ENCODE peak calls at places on chromosomes 5 and 9, in eight cellular contexts. E, X, K, L, S, Y, O and M are unnamed samples.
A peak's percentile ranks its signal among the peaks of the same experiment; 100 is the strongest.

GRCh38 chr5:72786676-72787075 is 29.8 kb upstream of the TNPO1 start:
- DNase-seq in X (no peak), K (no peak), L (no peak), E (peak; percentile 81), S (no peak), O (no peak), Y (no peak), M (no peak)

GRCh38 chr9:130310456-130310855 is 44.9 kb downstream of the HMCN2 start:
- DNase-seq in L (no peak), S (no peak), O (no peak), E (no peak), Y (no peak), K (no peak), X (no peak), M (no peak)

GRCh38 chr5:67989457-67989856 is 226.1 kb upstream of the PIK3R1 start:
- DNase-seq in S (peak; percentile 78), E (peak; percentile 70), X (no peak), K (no peak), Y (no peak), L (no peak), O (no peak), M (no peak)

GRCh38 chr5:59525957-59526356 is 367.6 kb downstream of the PDE4D start:
- DNase-seq in O (no peak), X (no peak), S (peak; percentile 91), E (peak; percentile 67), K (no peak), Y (no peak), L (no peak), M (no peak)

GRCh38 chr5:119678351-119679028 is 49.1 kb downstream of the FAM170A start:
- DNase-seq in E (no peak), O (no peak), X (no peak), L (no peak), S (no peak), Y (no peak), K (no peak), M (no peak)

GRCh38 chr9:94927048-94927761 is 200.7 kb downstream of the AOPEP start:
- DNase-seq in Y (no peak), L (no peak), K (no peak), S (no peak), X (no peak), E (no peak), O (peak; percentile 5), M (no peak)

GRCh38 chr5:149356391-149356790 is 1.5 kb upstream of the PCYOX1L start:
- DNase-seq in K (no peak), Y (no peak), S (peak; percentile 27), O (no peak), L (no peak), X (no peak), E (no peak), M (no peak)

GRCh38 chr5:120778491-120779293 is 314.6 kb downstream of the PRR16 start:
- DNase-seq in E (peak; percentile 83), O (no peak), Y (no peak), L (no peak), K (no peak), S (peak; percentile 77), X (peak; percentile 19), M (no peak)

GRCh38 chr5:534006-534742 is 9.9 kb upstream of the SLC9A3 start:
- DNase-seq in Y (no peak), L (no peak), S (no peak), E (no peak), X (no peak), O (no peak), K (no peak), M (no peak)

GRCh38 chr5:128631771-128632170 is 93.7 kb upstream of the FBN2 start:
- DNase-seq in L (no peak), Y (no peak), O (no peak), S (no peak), X (no peak), E (no peak), K (no peak), M (no peak)